ENCODE peak calls at places on chromosomes 13 and 19, in six cellular contexts. One of them, this sample, is unnamed.

GRCh38 chr13:79427265-79427664 is 21.2 kb upstream of the RBM26 start:
- DNase-seq in BE2C: no peak
- DNase-seq in GM04504: no peak
- DNase-seq in fibroblast of lung: no peak
- DNase-seq in psoas muscle: no peak
- DNase-seq in GM04503: no peak
- DNase-seq in this sample: no peak

GRCh38 chr19:19068659-19069509 is 5.1 kb downstream of the SLC25A42 start:
- DNase-seq in GM04503: no peak
- DNase-seq in psoas muscle: no peak
- DNase-seq in fibroblast of lung: no peak
- DNase-seq in GM04504: no peak
- DNase-seq in BE2C: no peak
- DNase-seq in this sample: no peak

GRCh38 chr19:4437103-4437502 is 20.5 kb downstream of the UBXN6 start:
- DNase-seq in psoas muscle: no peak
- DNase-seq in GM04503: no peak
- DNase-seq in BE2C: no peak
- DNase-seq in fibroblast of lung: no peak
- DNase-seq in GM04504: no peak
- DNase-seq in this sample: no peak

GRCh38 chr19:58154287-58154678 is 3.7 kb upstream of the ZNF329 start:
- DNase-seq in GM04503: peak
- DNase-seq in fibroblast of lung: peak
- DNase-seq in GM04504: peak
- DNase-seq in psoas muscle: peak
- DNase-seq in BE2C: no peak
- DNase-seq in this sample: no peak

GRCh38 chr19:19034204-19034624 is 811 bp downstream of the ARMC6 start:
- DNase-seq in GM04504: no peak
- DNase-seq in fibroblast of lung: peak
- DNase-seq in BE2C: peak
- DNase-seq in psoas muscle: peak
- DNase-seq in GM04503: peak
- DNase-seq in this sample: no peak

GRCh38 chr13:111899714-111900389 is 167.1 kb upstream of the SOX1 start:
- DNase-seq in fibroblast of lung: no peak
- DNase-seq in BE2C: no peak
- DNase-seq in GM04503: no peak
- DNase-seq in GM04504: no peak
- DNase-seq in psoas muscle: no peak
- DNase-seq in this sample: no peak

GRCh38 chr19:39969266-39969665 is 1.7 kb upstream of the PSMC4 start:
- DNase-seq in fibroblast of lung: no peak
- DNase-seq in BE2C: no peak
- DNase-seq in GM04503: no peak
- DNase-seq in GM04504: no peak
- DNase-seq in psoas muscle: no peak
- DNase-seq in this sample: no peak

GRCh38 chr13:28542804-28543203 is 47.9 kb upstream of the FLT1 start:
- DNase-seq in GM04504: no peak
- DNase-seq in fibroblast of lung: no peak
- DNase-seq in BE2C: no peak
- DNase-seq in GM04503: no peak
- DNase-seq in psoas muscle: no peak
- DNase-seq in this sample: no peak

GRCh38 chr13:24050292-24050711 is 110.2 kb upstream of the SPATA13 start:
- DNase-seq in GM04504: no peak
- DNase-seq in GM04503: no peak
- DNase-seq in fibroblast of lung: peak
- DNase-seq in BE2C: no peak
- DNase-seq in psoas muscle: peak
- DNase-seq in this sample: no peak

GRCh38 chr13:83546476-83546875 is 335.8 kb downstream of the SLITRK1 start:
- DNase-seq in BE2C: no peak
- DNase-seq in GM04504: no peak
- DNase-seq in fibroblast of lung: peak
- DNase-seq in GM04503: peak
- DNase-seq in psoas muscle: no peak
- DNase-seq in this sample: no peak

GRCh38 chr13:109671919-109672318 is 114.5 kb downstream of the IRS2 start:
- DNase-seq in GM04503: no peak
- DNase-seq in fibroblast of lung: no peak
- DNase-seq in BE2C: no peak
- DNase-seq in psoas muscle: no peak
- DNase-seq in GM04504: no peak
- DNase-seq in this sample: no peak

GRCh38 chr19:18645035-18645511 is 8.2 kb downstream of the KLHL26 start:
- DNase-seq in fibroblast of lung: peak
- DNase-seq in BE2C: no peak
- DNase-seq in GM04504: no peak
- DNase-seq in psoas muscle: no peak
- DNase-seq in GM04503: no peak
- DNase-seq in this sample: no peak

GRCh38 chr13:24865158-24865557 is 101.2 kb downstream of the RNF17 start:
- DNase-seq in BE2C: no peak
- DNase-seq in GM04504: no peak
- DNase-seq in psoas muscle: no peak
- DNase-seq in GM04503: no peak
- DNase-seq in fibroblast of lung: no peak
- DNase-seq in this sample: no peak

GRCh38 chr19:18373892-18374629 is 11.9 kb upstream of the GDF15 start:
- DNase-seq in GM04503: peak
- DNase-seq in psoas muscle: peak
- DNase-seq in BE2C: peak
- DNase-seq in GM04504: peak
- DNase-seq in fibroblast of lung: peak
- DNase-seq in this sample: peak

GRCh38 chr13:41145136-41145908 is 12.7 kb upstream of the KBTBD6 start:
- DNase-seq in BE2C: no peak
- DNase-seq in GM04503: peak
- DNase-seq in psoas muscle: no peak
- DNase-seq in fibroblast of lung: peak
- DNase-seq in GM04504: no peak
- DNase-seq in this sample: no peak

GRCh38 chr19:55613930-55614710 is 8.7 kb downstream of the ZNF865 start:
- DNase-seq in GM04504: no peak
- DNase-seq in BE2C: no peak
- DNase-seq in fibroblast of lung: no peak
- DNase-seq in GM04503: no peak
- DNase-seq in psoas muscle: no peak
- DNase-seq in this sample: no peak

GRCh38 chr13:84605927-84606326 is 723.7 kb upstream of the SLITRK1 start:
- DNase-seq in GM04503: no peak
- DNase-seq in psoas muscle: no peak
- DNase-seq in fibroblast of lung: no peak
- DNase-seq in GM04504: no peak
- DNase-seq in BE2C: no peak
- DNase-seq in this sample: no peak

GRCh38 chr13:113004126-113004525 is 35.1 kb downstream of the MCF2L start:
- DNase-seq in psoas muscle: no peak
- DNase-seq in GM04503: no peak
- DNase-seq in GM04504: no peak
- DNase-seq in fibroblast of lung: no peak
- DNase-seq in BE2C: no peak
- DNase-seq in this sample: no peak

GRCh38 chr13:106095406-106095805 is 440.1 kb downstream of the EFNB2 start:
- DNase-seq in BE2C: no peak
- DNase-seq in fibroblast of lung: no peak
- DNase-seq in GM04504: no peak
- DNase-seq in GM04503: no peak
- DNase-seq in psoas muscle: no peak
- DNase-seq in this sample: no peak

This sample was measured in chondrocyte.